ENCODE peak calls at places on chromosomes 16 and 17, in nine cellular contexts. One of them, this sample, is unnamed.

GRCh38 chr16:67862623-67863583 is 9.9 kb upstream of the EDC4 start:
- DNase-seq in activated CD4-positive, alpha-beta T cell treated with anti-CD3 and anti-CD28 coated beads, Interleukin-2, amount 50 U/mL, for 24 hours: no peak
- DNase-seq in ovary: no peak
- DNase-seq in AML-193: no peak
- DNase-seq in stromal cell of bone marrow: peak; percentile 97
- DNase-seq in neural progenitor cell: no peak
- DNase-seq in GM13976: no peak
- DNase-seq in activated naive CD4-positive, alpha-beta T cell: no peak
- DNase-seq in thoracic aorta: peak; percentile 74
- DNase-seq in this sample: no peak

GRCh38 chr17:20121359-20122235 is 112.4 kb downstream of the SPECC1 start:
- DNase-seq in neural progenitor cell: peak; percentile 77
- DNase-seq in activated CD4-positive, alpha-beta T cell treated with anti-CD3 and anti-CD28 coated beads, Interleukin-2, amount 50 U/mL, for 24 hours: peak; percentile 54
- DNase-seq in AML-193: peak; percentile 31
- DNase-seq in GM13976: peak; percentile 79
- DNase-seq in ovary: peak; percentile 59
- DNase-seq in thoracic aorta: peak; percentile 38
- DNase-seq in stromal cell of bone marrow: peak; percentile 43
- DNase-seq in activated naive CD4-positive, alpha-beta T cell: peak; percentile 8
- DNase-seq in this sample: peak; percentile 59

GRCh38 chr17:34706029-34706428 is 126.6 kb downstream of the TMEM132E start:
- DNase-seq in GM13976: no peak
- DNase-seq in activated naive CD4-positive, alpha-beta T cell: no peak
- DNase-seq in AML-193: peak; percentile 25
- DNase-seq in ovary: no peak
- DNase-seq in neural progenitor cell: peak; percentile 82
- DNase-seq in stromal cell of bone marrow: no peak
- DNase-seq in activated CD4-positive, alpha-beta T cell treated with anti-CD3 and anti-CD28 coated beads, Interleukin-2, amount 50 U/mL, for 24 hours: no peak
- DNase-seq in thoracic aorta: no peak
- DNase-seq in this sample: peak; percentile 25

GRCh38 chr17:80678621-80679020 is 134.0 kb downstream of the RPTOR start:
- DNase-seq in stromal cell of bone marrow: no peak
- DNase-seq in neural progenitor cell: peak; percentile 55
- DNase-seq in GM13976: no peak
- DNase-seq in activated naive CD4-positive, alpha-beta T cell: no peak
- DNase-seq in ovary: no peak
- DNase-seq in activated CD4-positive, alpha-beta T cell treated with anti-CD3 and anti-CD28 coated beads, Interleukin-2, amount 50 U/mL, for 24 hours: no peak
- DNase-seq in AML-193: no peak
- DNase-seq in thoracic aorta: no peak
- DNase-seq in this sample: no peak

GRCh38 chr17:77180503-77181330 is 39.9 kb downstream of the SEC14L1 start:
- DNase-seq in neural progenitor cell: no peak
- DNase-seq in AML-193: no peak
- DNase-seq in thoracic aorta: no peak
- DNase-seq in activated naive CD4-positive, alpha-beta T cell: no peak
- DNase-seq in ovary: no peak
- DNase-seq in stromal cell of bone marrow: no peak
- DNase-seq in GM13976: no peak
- DNase-seq in activated CD4-positive, alpha-beta T cell treated with anti-CD3 and anti-CD28 coated beads, Interleukin-2, amount 50 U/mL, for 24 hours: no peak
- DNase-seq in this sample: no peak

GRCh38 chr16:89334050-89334449 is 116.5 kb downstream of the ZNF778 start:
- DNase-seq in stromal cell of bone marrow: no peak
- DNase-seq in activated naive CD4-positive, alpha-beta T cell: no peak
- DNase-seq in AML-193: no peak
- DNase-seq in GM13976: no peak
- DNase-seq in neural progenitor cell: no peak
- DNase-seq in thoracic aorta: no peak
- DNase-seq in ovary: no peak
- DNase-seq in activated CD4-positive, alpha-beta T cell treated with anti-CD3 and anti-CD28 coated beads, Interleukin-2, amount 50 U/mL, for 24 hours: no peak
- DNase-seq in this sample: no peak

GRCh38 chr16:67939507-67940435 is 3.1 kb upstream of the PSMB10 start:
- DNase-seq in activated CD4-positive, alpha-beta T cell treated with anti-CD3 and anti-CD28 coated beads, Interleukin-2, amount 50 U/mL, for 24 hours: no peak
- DNase-seq in neural progenitor cell: no peak
- DNase-seq in GM13976: no peak
- DNase-seq in thoracic aorta: no peak
- DNase-seq in stromal cell of bone marrow: no peak
- DNase-seq in activated naive CD4-positive, alpha-beta T cell: no peak
- DNase-seq in ovary: peak; percentile 61
- DNase-seq in AML-193: no peak
- DNase-seq in this sample: no peak

GRCh38 chr16:50368410-50369132 is at the start of gene BRD7:
- DNase-seq in ovary: peak; percentile 58
- DNase-seq in GM13976: peak; percentile 94
- DNase-seq in activated naive CD4-positive, alpha-beta T cell: peak; percentile 49
- DNase-seq in AML-193: peak; percentile 47
- DNase-seq in activated CD4-positive, alpha-beta T cell treated with anti-CD3 and anti-CD28 coated beads, Interleukin-2, amount 50 U/mL, for 24 hours: peak; percentile 74
- DNase-seq in neural progenitor cell: peak; percentile 91
- DNase-seq in stromal cell of bone marrow: no peak
- DNase-seq in thoracic aorta: no peak
- DNase-seq in this sample: peak; percentile 78

GRCh38 chr16:49021136-49021535 is 260.5 kb downstream of the CBLN1 start:
- DNase-seq in stromal cell of bone marrow: no peak
- DNase-seq in GM13976: no peak
- DNase-seq in ovary: no peak
- DNase-seq in AML-193: no peak
- DNase-seq in neural progenitor cell: peak; percentile 25
- DNase-seq in activated naive CD4-positive, alpha-beta T cell: no peak
- DNase-seq in thoracic aorta: no peak
- DNase-seq in activated CD4-positive, alpha-beta T cell treated with anti-CD3 and anti-CD28 coated beads, Interleukin-2, amount 50 U/mL, for 24 hours: no peak
- DNase-seq in this sample: no peak

GRCh38 chr16:83989300-83989699 is 21.3 kb downstream of the NECAB2 start:
- DNase-seq in GM13976: no peak
- DNase-seq in activated CD4-positive, alpha-beta T cell treated with anti-CD3 and anti-CD28 coated beads, Interleukin-2, amount 50 U/mL, for 24 hours: no peak
- DNase-seq in stromal cell of bone marrow: no peak
- DNase-seq in neural progenitor cell: no peak
- DNase-seq in ovary: no peak
- DNase-seq in activated naive CD4-positive, alpha-beta T cell: no peak
- DNase-seq in thoracic aorta: no peak
- DNase-seq in AML-193: no peak
- DNase-seq in this sample: no peak

GRCh38 chr16:68300736-68301459 is 9.8 kb downstream of the SLC7A6OS start:
- DNase-seq in activated naive CD4-positive, alpha-beta T cell: no peak
- DNase-seq in thoracic aorta: no peak
- DNase-seq in activated CD4-positive, alpha-beta T cell treated with anti-CD3 and anti-CD28 coated beads, Interleukin-2, amount 50 U/mL, for 24 hours: no peak
- DNase-seq in ovary: no peak
- DNase-seq in AML-193: peak; percentile 17
- DNase-seq in neural progenitor cell: no peak
- DNase-seq in GM13976: no peak
- DNase-seq in stromal cell of bone marrow: no peak
- DNase-seq in this sample: no peak

GRCh38 chr16:8866118-8866883 is 2.5 kb downstream of the CARHSP1 start:
- DNase-seq in GM13976: no peak
- DNase-seq in AML-193: no peak
- DNase-seq in thoracic aorta: no peak
- DNase-seq in activated CD4-positive, alpha-beta T cell treated with anti-CD3 and anti-CD28 coated beads, Interleukin-2, amount 50 U/mL, for 24 hours: no peak
- DNase-seq in ovary: peak; percentile 78
- DNase-seq in neural progenitor cell: peak; percentile 96
- DNase-seq in activated naive CD4-positive, alpha-beta T cell: no peak
- DNase-seq in stromal cell of bone marrow: no peak
- DNase-seq in this sample: no peak

GRCh38 chr17:81577278-81578000 is 25.3 kb upstream of the FAAP100 start:
- DNase-seq in activated naive CD4-positive, alpha-beta T cell: no peak
- DNase-seq in ovary: peak; percentile 38
- DNase-seq in GM13976: no peak
- DNase-seq in thoracic aorta: no peak
- DNase-seq in activated CD4-positive, alpha-beta T cell treated with anti-CD3 and anti-CD28 coated beads, Interleukin-2, amount 50 U/mL, for 24 hours: no peak
- DNase-seq in stromal cell of bone marrow: no peak
- DNase-seq in AML-193: peak; percentile 91
- DNase-seq in neural progenitor cell: no peak
- DNase-seq in this sample: no peak

GRCh38 chr17:12634789-12635414 is 30.8 kb upstream of the MYOCD start:
- DNase-seq in activated naive CD4-positive, alpha-beta T cell: no peak
- DNase-seq in GM13976: no peak
- DNase-seq in AML-193: no peak
- DNase-seq in stromal cell of bone marrow: no peak
- DNase-seq in thoracic aorta: no peak
- DNase-seq in ovary: no peak
- DNase-seq in activated CD4-positive, alpha-beta T cell treated with anti-CD3 and anti-CD28 coated beads, Interleukin-2, amount 50 U/mL, for 24 hours: no peak
- DNase-seq in neural progenitor cell: peak; percentile 40
- DNase-seq in this sample: no peak

GRCh38 chr16:35713762-35714650 is 2254.6 kb downstream of the TP53TG3F start:
- DNase-seq in AML-193: no peak
- DNase-seq in activated CD4-positive, alpha-beta T cell treated with anti-CD3 and anti-CD28 coated beads, Interleukin-2, amount 50 U/mL, for 24 hours: no peak
- DNase-seq in ovary: no peak
- DNase-seq in GM13976: no peak
- DNase-seq in thoracic aorta: no peak
- DNase-seq in neural progenitor cell: no peak
- DNase-seq in activated naive CD4-positive, alpha-beta T cell: no peak
- DNase-seq in stromal cell of bone marrow: no peak
- DNase-seq in this sample: no peak

GRCh38 chr17:29760771-29761682 is 138.3 kb upstream of the CORO6 start:
- DNase-seq in stromal cell of bone marrow: peak; percentile 80
- DNase-seq in activated CD4-positive, alpha-beta T cell treated with anti-CD3 and anti-CD28 coated beads, Interleukin-2, amount 50 U/mL, for 24 hours: peak; percentile 73
- DNase-seq in ovary: peak; percentile 50
- DNase-seq in activated naive CD4-positive, alpha-beta T cell: peak; percentile 51
- DNase-seq in thoracic aorta: peak; percentile 67
- DNase-seq in GM13976: peak; percentile 96
- DNase-seq in AML-193: peak; percentile 88
- DNase-seq in neural progenitor cell: peak; percentile 85
- DNase-seq in this sample: peak; percentile 96

GRCh38 chr17:14699569-14700190 is 398.8 kb downstream of the HS3ST3B1 start:
- DNase-seq in neural progenitor cell: peak; percentile 69
- DNase-seq in ovary: no peak
- DNase-seq in GM13976: no peak
- DNase-seq in activated CD4-positive, alpha-beta T cell treated with anti-CD3 and anti-CD28 coated beads, Interleukin-2, amount 50 U/mL, for 24 hours: no peak
- DNase-seq in thoracic aorta: no peak
- DNase-seq in AML-193: no peak
- DNase-seq in stromal cell of bone marrow: no peak
- DNase-seq in activated naive CD4-positive, alpha-beta T cell: no peak
- DNase-seq in this sample: no peak

GRCh38 chr17:55710410-55710809 is 12.3 kb downstream of the TMEM100 start:
- DNase-seq in neural progenitor cell: no peak
- DNase-seq in activated naive CD4-positive, alpha-beta T cell: no peak
- DNase-seq in ovary: no peak
- DNase-seq in thoracic aorta: no peak
- DNase-seq in AML-193: no peak
- DNase-seq in stromal cell of bone marrow: no peak
- DNase-seq in GM13976: no peak
- DNase-seq in activated CD4-positive, alpha-beta T cell treated with anti-CD3 and anti-CD28 coated beads, Interleukin-2, amount 50 U/mL, for 24 hours: no peak
- DNase-seq in this sample: no peak

GRCh38 chr16:85354623-85355514 is 242.6 kb upstream of the CIBAR2 start:
- DNase-seq in activated naive CD4-positive, alpha-beta T cell: no peak
- DNase-seq in stromal cell of bone marrow: peak; percentile 33
- DNase-seq in ovary: no peak
- DNase-seq in activated CD4-positive, alpha-beta T cell treated with anti-CD3 and anti-CD28 coated beads, Interleukin-2, amount 50 U/mL, for 24 hours: no peak
- DNase-seq in thoracic aorta: no peak
- DNase-seq in GM13976: no peak
- DNase-seq in AML-193: no peak
- DNase-seq in neural progenitor cell: no peak
- DNase-seq in this sample: no peak

GRCh38 chr16:77234611-77235010 is 35.4 kb downstream of the SYCE1L start:
- DNase-seq in thoracic aorta: no peak
- DNase-seq in ovary: no peak
- DNase-seq in AML-193: no peak
- DNase-seq in activated CD4-positive, alpha-beta T cell treated with anti-CD3 and anti-CD28 coated beads, Interleukin-2, amount 50 U/mL, for 24 hours: no peak
- DNase-seq in neural progenitor cell: peak; percentile 20
- DNase-seq in activated naive CD4-positive, alpha-beta T cell: no peak
- DNase-seq in GM13976: no peak
- DNase-seq in stromal cell of bone marrow: no peak
- DNase-seq in this sample: no peak

GRCh38 chr16:12268602-12269001 is 292.1 kb downstream of the SNX29 start:
- DNase-seq in activated naive CD4-positive, alpha-beta T cell: no peak
- DNase-seq in stromal cell of bone marrow: no peak
- DNase-seq in GM13976: no peak
- DNase-seq in neural progenitor cell: no peak
- DNase-seq in activated CD4-positive, alpha-beta T cell treated with anti-CD3 and anti-CD28 coated beads, Interleukin-2, amount 50 U/mL, for 24 hours: no peak
- DNase-seq in AML-193: no peak
- DNase-seq in ovary: no peak
- DNase-seq in thoracic aorta: no peak
- DNase-seq in this sample: no peak

GRCh38 chr17:22570144-22570845 is 878.0 kb downstream of the KCNJ18 start:
- DNase-seq in activated CD4-positive, alpha-beta T cell treated with anti-CD3 and anti-CD28 coated beads, Interleukin-2, amount 50 U/mL, for 24 hours: no peak
- DNase-seq in GM13976: no peak
- DNase-seq in stromal cell of bone marrow: no peak
- DNase-seq in activated naive CD4-positive, alpha-beta T cell: no peak
- DNase-seq in thoracic aorta: no peak
- DNase-seq in neural progenitor cell: no peak
- DNase-seq in ovary: no peak
- DNase-seq in AML-193: no peak
- DNase-seq in this sample: no peak

GRCh38 chr16:71894229-71894920 is 956 bp upstream of the IST1 start:
- DNase-seq in activated CD4-positive, alpha-beta T cell treated with anti-CD3 and anti-CD28 coated beads, Interleukin-2, amount 50 U/mL, for 24 hours: no peak
- DNase-seq in AML-193: peak; percentile 51
- DNase-seq in GM13976: no peak
- DNase-seq in thoracic aorta: no peak
- DNase-seq in stromal cell of bone marrow: peak; percentile 39
- DNase-seq in neural progenitor cell: peak; percentile 79
- DNase-seq in activated naive CD4-positive, alpha-beta T cell: no peak
- DNase-seq in ovary: peak; percentile 26
- DNase-seq in this sample: peak; percentile 60

GRCh38 chr16:931651-932500 is 38.9 kb downstream of the LMF1 start:
- DNase-seq in ovary: no peak
- DNase-seq in activated naive CD4-positive, alpha-beta T cell: no peak
- DNase-seq in neural progenitor cell: no peak
- DNase-seq in activated CD4-positive, alpha-beta T cell treated with anti-CD3 and anti-CD28 coated beads, Interleukin-2, amount 50 U/mL, for 24 hours: no peak
- DNase-seq in thoracic aorta: no peak
- DNase-seq in AML-193: no peak
- DNase-seq in stromal cell of bone marrow: no peak
- DNase-seq in GM13976: no peak
- DNase-seq in this sample: no peak

GRCh38 chr17:35947156-35947585 is 3.7 kb upstream of the LYZL6 start:
- DNase-seq in activated CD4-positive, alpha-beta T cell treated with anti-CD3 and anti-CD28 coated beads, Interleukin-2, amount 50 U/mL, for 24 hours: no peak
- DNase-seq in AML-193: peak; percentile 63
- DNase-seq in ovary: no peak
- DNase-seq in neural progenitor cell: peak; percentile 81
- DNase-seq in GM13976: peak; percentile 65
- DNase-seq in activated naive CD4-positive, alpha-beta T cell: no peak
- DNase-seq in thoracic aorta: no peak
- DNase-seq in stromal cell of bone marrow: no peak
- DNase-seq in this sample: peak; percentile 79

GRCh38 chr17:82868715-82869131 is 28.9 kb upstream of the ZNF750 start:
- DNase-seq in GM13976: no peak
- DNase-seq in activated naive CD4-positive, alpha-beta T cell: no peak
- DNase-seq in AML-193: no peak
- DNase-seq in stromal cell of bone marrow: no peak
- DNase-seq in ovary: no peak
- DNase-seq in activated CD4-positive, alpha-beta T cell treated with anti-CD3 and anti-CD28 coated beads, Interleukin-2, amount 50 U/mL, for 24 hours: no peak
- DNase-seq in thoracic aorta: no peak
- DNase-seq in neural progenitor cell: no peak
- DNase-seq in this sample: no peak

GRCh38 chr17:79116575-79117368 is 42.1 kb downstream of the ENGASE start:
- DNase-seq in stromal cell of bone marrow: no peak
- DNase-seq in activated CD4-positive, alpha-beta T cell treated with anti-CD3 and anti-CD28 coated beads, Interleukin-2, amount 50 U/mL, for 24 hours: no peak
- DNase-seq in GM13976: no peak
- DNase-seq in AML-193: no peak
- DNase-seq in neural progenitor cell: no peak
- DNase-seq in activated naive CD4-positive, alpha-beta T cell: no peak
- DNase-seq in ovary: no peak
- DNase-seq in thoracic aorta: no peak
- DNase-seq in this sample: peak; percentile 22

GRCh38 chr16:19601083-19601976 is 45.8 kb downstream of the VPS35L start:
- DNase-seq in GM13976: peak; percentile 41
- DNase-seq in activated CD4-positive, alpha-beta T cell treated with anti-CD3 and anti-CD28 coated beads, Interleukin-2, amount 50 U/mL, for 24 hours: no peak
- DNase-seq in ovary: peak; percentile 37
- DNase-seq in activated naive CD4-positive, alpha-beta T cell: no peak
- DNase-seq in thoracic aorta: no peak
- DNase-seq in AML-193: peak; percentile 6
- DNase-seq in stromal cell of bone marrow: no peak
- DNase-seq in neural progenitor cell: peak; percentile 64
- DNase-seq in this sample: peak; percentile 62

GRCh38 chr17:57943645-57944044 is 11.6 kb downstream of the CUEDC1 start:
- DNase-seq in thoracic aorta: no peak
- DNase-seq in stromal cell of bone marrow: no peak
- DNase-seq in AML-193: no peak
- DNase-seq in neural progenitor cell: no peak
- DNase-seq in ovary: no peak
- DNase-seq in activated naive CD4-positive, alpha-beta T cell: no peak
- DNase-seq in GM13976: no peak
- DNase-seq in activated CD4-positive, alpha-beta T cell treated with anti-CD3 and anti-CD28 coated beads, Interleukin-2, amount 50 U/mL, for 24 hours: no peak
- DNase-seq in this sample: no peak

GRCh38 chr16:65576631-65577030 is 454.8 kb upstream of the CDH11 start:
- DNase-seq in neural progenitor cell: peak; percentile 70
- DNase-seq in thoracic aorta: no peak
- DNase-seq in ovary: no peak
- DNase-seq in activated CD4-positive, alpha-beta T cell treated with anti-CD3 and anti-CD28 coated beads, Interleukin-2, amount 50 U/mL, for 24 hours: no peak
- DNase-seq in AML-193: no peak
- DNase-seq in activated naive CD4-positive, alpha-beta T cell: no peak
- DNase-seq in GM13976: no peak
- DNase-seq in stromal cell of bone marrow: no peak
- DNase-seq in this sample: peak; percentile 2

GRCh38 chr17:9517396-9517795 is 58.2 kb downstream of the STX8 start:
- DNase-seq in stromal cell of bone marrow: no peak
- DNase-seq in AML-193: no peak
- DNase-seq in activated naive CD4-positive, alpha-beta T cell: no peak
- DNase-seq in ovary: no peak
- DNase-seq in activated CD4-positive, alpha-beta T cell treated with anti-CD3 and anti-CD28 coated beads, Interleukin-2, amount 50 U/mL, for 24 hours: no peak
- DNase-seq in neural progenitor cell: no peak
- DNase-seq in GM13976: no peak
- DNase-seq in thoracic aorta: no peak
- DNase-seq in this sample: no peak

This sample was measured in NAMALWA.